ENCODE peak calls at places on chromosomes 7 and 10, in four cellular contexts. One of them, this sample, is unnamed.

GRCh38 chr10:77253037-77253436 is 384.6 kb downstream of the KCNMA1 start:
- DNase-seq in AG04449: no peak
- DNase-seq in esophagus squamous epithelium: no peak
- DNase-seq in IMR-90: no peak
- DNase-seq in this sample: no peak

GRCh38 chr10:79628988-79629954 is 18.5 kb downstream of the SFTPA1 start:
- DNase-seq in AG04449: no peak
- DNase-seq in esophagus squamous epithelium: no peak
- DNase-seq in IMR-90: no peak
- DNase-seq in this sample: no peak

GRCh38 chr7:118844748-118845147 is 620.2 kb downstream of the ANKRD7 start:
- DNase-seq in AG04449: no peak
- DNase-seq in esophagus squamous epithelium: no peak
- DNase-seq in IMR-90: no peak
- DNase-seq in this sample: no peak

GRCh38 chr7:3943265-3943664 is 642.2 kb downstream of the SDK1 start:
- DNase-seq in AG04449: no peak
- DNase-seq in esophagus squamous epithelium: no peak
- DNase-seq in IMR-90: no peak
- DNase-seq in this sample: no peak

GRCh38 chr10:132458595-132459251 is 61.7 kb downstream of the PWWP2B start:
- DNase-seq in AG04449: no peak
- DNase-seq in esophagus squamous epithelium: no peak
- DNase-seq in IMR-90: no peak
- DNase-seq in this sample: peak

GRCh38 chr10:99711129-99711719 is 20.7 kb downstream of the COX15 start:
- DNase-seq in AG04449: no peak
- DNase-seq in esophagus squamous epithelium: no peak
- DNase-seq in IMR-90: peak
- DNase-seq in this sample: peak

GRCh38 chr7:73978681-73979563 is 49.1 kb upstream of the ELN start:
- DNase-seq in AG04449: no peak
- DNase-seq in esophagus squamous epithelium: no peak
- DNase-seq in IMR-90: no peak
- DNase-seq in this sample: peak

GRCh38 chr10:119190353-119190752 is 11.7 kb upstream of the PRDX3 start:
- DNase-seq in AG04449: peak
- DNase-seq in esophagus squamous epithelium: no peak
- DNase-seq in IMR-90: peak
- DNase-seq in this sample: no peak

GRCh38 chr10:13978844-13979227 is 351.9 kb downstream of the FRMD4A start:
- DNase-seq in AG04449: no peak
- DNase-seq in esophagus squamous epithelium: no peak
- DNase-seq in IMR-90: no peak
- DNase-seq in this sample: no peak

GRCh38 chr10:28897617-28898464 is 220.5 kb downstream of the BAMBI start:
- DNase-seq in AG04449: no peak
- DNase-seq in esophagus squamous epithelium: no peak
- DNase-seq in IMR-90: no peak
- DNase-seq in this sample: no peak

GRCh38 chr10:17200885-17201164 is 647 bp downstream of the TRDMT1 start:
- DNase-seq in AG04449: no peak
- DNase-seq in esophagus squamous epithelium: no peak
- DNase-seq in IMR-90: peak
- DNase-seq in this sample: peak

GRCh38 chr10:15897282-15897681 is 37.0 kb upstream of the MINDY3 start:
- DNase-seq in AG04449: no peak
- DNase-seq in esophagus squamous epithelium: no peak
- DNase-seq in IMR-90: peak
- DNase-seq in this sample: no peak

GRCh38 chr7:41882745-41883527 is 180.0 kb upstream of the INHBA start:
- DNase-seq in AG04449: no peak
- DNase-seq in esophagus squamous epithelium: no peak
- DNase-seq in IMR-90: no peak
- DNase-seq in this sample: peak

GRCh38 chr10:80501381-80501912 is 36.3 kb upstream of the SH2D4B start:
- DNase-seq in AG04449: no peak
- DNase-seq in esophagus squamous epithelium: no peak
- DNase-seq in IMR-90: no peak
- DNase-seq in this sample: no peak

GRCh38 chr10:113438660-113439059 is 114.2 kb upstream of the HABP2 start:
- DNase-seq in AG04449: no peak
- DNase-seq in esophagus squamous epithelium: no peak
- DNase-seq in IMR-90: peak
- DNase-seq in this sample: no peak

GRCh38 chr7:155545348-155545747 is 1.0 kb downstream of the CNPY1 start:
- DNase-seq in AG04449: no peak
- DNase-seq in esophagus squamous epithelium: no peak
- DNase-seq in IMR-90: no peak
- DNase-seq in this sample: no peak
- TF ChIP-seq CTCF in AG04449: no peak
- TF ChIP-seq CTCF in esophagus squamous epithelium: peak
- TF ChIP-seq CTCF in IMR-90: peak
- TF ChIP-seq CTCF in this sample: no peak

GRCh38 chr7:139417478-139417877 is 57.8 kb downstream of the LUC7L2 start:
- DNase-seq in AG04449: no peak
- DNase-seq in esophagus squamous epithelium: no peak
- DNase-seq in IMR-90: no peak
- DNase-seq in this sample: no peak
- TF ChIP-seq CTCF in AG04449: no peak
- TF ChIP-seq CTCF in esophagus squamous epithelium: no peak
- TF ChIP-seq CTCF in IMR-90: no peak
- TF ChIP-seq CTCF in this sample: no peak

GRCh38 chr7:96224682-96225081 is 97.2 kb downstream of the SLC25A13 start:
- DNase-seq in AG04449: no peak
- DNase-seq in esophagus squamous epithelium: no peak
- DNase-seq in IMR-90: no peak
- DNase-seq in this sample: peak
- TF ChIP-seq CTCF in AG04449: no peak
- TF ChIP-seq CTCF in esophagus squamous epithelium: no peak
- TF ChIP-seq CTCF in IMR-90: no peak
- TF ChIP-seq CTCF in this sample: no peak

DNA sequence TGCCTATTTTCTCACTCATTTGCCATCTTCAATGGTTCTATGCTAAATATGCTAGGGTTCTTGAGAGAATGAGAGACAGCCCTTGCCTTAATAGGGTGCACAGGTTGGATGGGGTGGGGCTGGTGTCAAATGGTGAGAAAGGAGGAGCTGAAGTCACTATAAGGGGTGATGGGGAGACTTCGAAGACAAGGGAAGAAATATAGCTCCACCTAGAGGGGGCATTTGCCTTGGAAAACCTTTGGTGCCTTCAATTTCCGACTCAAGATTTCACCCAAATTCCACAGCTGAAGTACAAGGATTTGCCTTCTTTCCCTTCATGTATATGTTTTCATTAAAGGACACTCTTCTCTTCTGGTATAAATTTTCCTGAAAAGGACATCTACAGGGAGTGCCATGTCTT is 5.6 kb downstream of the PTN start:
- DNase-seq in AG04449: no peak
- DNase-seq in esophagus squamous epithelium: no peak
- DNase-seq in IMR-90: no peak
- DNase-seq in this sample: no peak
- TF ChIP-seq CTCF in AG04449: no peak
- TF ChIP-seq CTCF in esophagus squamous epithelium: peak
- TF ChIP-seq CTCF in IMR-90: peak
- TF ChIP-seq CTCF in this sample: no peak

GRCh38 chr7:91880413-91881241 is at the start of gene MTERF1:
- DNase-seq in AG04449: peak
- DNase-seq in esophagus squamous epithelium: peak
- DNase-seq in IMR-90: peak
- DNase-seq in this sample: peak
- TF ChIP-seq CTCF in AG04449: peak
- TF ChIP-seq CTCF in esophagus squamous epithelium: peak
- TF ChIP-seq CTCF in IMR-90: peak
- TF ChIP-seq CTCF in this sample: peak

DNA sequence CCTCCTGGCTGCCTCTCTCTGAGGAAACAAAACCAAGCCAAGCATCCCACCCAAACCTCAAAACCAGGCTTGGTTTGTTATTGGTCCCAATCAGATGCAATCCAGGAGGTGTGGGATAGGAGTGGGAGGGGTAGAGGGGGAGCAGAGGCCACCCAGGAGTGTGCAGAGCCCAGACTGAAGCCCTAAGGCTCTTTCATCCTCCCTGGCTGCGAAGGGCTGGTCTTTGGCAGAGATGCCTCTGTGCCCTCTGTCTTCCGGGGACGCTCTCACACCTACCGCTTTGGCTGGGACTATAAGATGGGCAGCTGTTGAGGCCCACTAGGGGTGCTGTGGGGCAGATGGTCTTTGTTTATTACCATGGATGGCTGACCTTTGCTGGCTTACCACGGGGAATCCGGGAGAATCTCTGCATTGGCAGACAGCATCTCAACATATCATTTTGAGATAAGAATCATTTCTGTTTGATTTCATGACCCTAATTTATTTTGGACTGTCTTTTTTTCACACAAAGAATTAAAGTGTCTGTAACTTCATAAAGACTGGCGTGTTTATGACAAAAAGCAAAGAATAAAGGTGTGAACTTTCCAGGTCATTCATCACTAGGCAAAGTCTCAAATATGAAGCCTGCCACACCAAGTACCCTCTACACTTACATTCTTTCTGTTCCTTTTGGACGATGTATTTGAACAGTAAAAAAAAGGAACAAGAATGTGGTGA is 6.5 kb upstream of the DENND2A start:
- DNase-seq in AG04449: no peak
- DNase-seq in esophagus squamous epithelium: no peak
- DNase-seq in IMR-90: peak
- DNase-seq in this sample: peak
- TF ChIP-seq CTCF in AG04449: peak
- TF ChIP-seq CTCF in esophagus squamous epithelium: peak
- TF ChIP-seq CTCF in IMR-90: peak
- TF ChIP-seq CTCF in this sample: peak

GRCh38 chr7:7103343-7104313 is 78.7 kb upstream of the C1GALT1 start:
- DNase-seq in AG04449: peak
- DNase-seq in esophagus squamous epithelium: no peak
- DNase-seq in IMR-90: peak
- DNase-seq in this sample: peak
- TF ChIP-seq CTCF in AG04449: peak
- TF ChIP-seq CTCF in esophagus squamous epithelium: peak
- TF ChIP-seq CTCF in IMR-90: peak
- TF ChIP-seq CTCF in this sample: peak

DNA sequence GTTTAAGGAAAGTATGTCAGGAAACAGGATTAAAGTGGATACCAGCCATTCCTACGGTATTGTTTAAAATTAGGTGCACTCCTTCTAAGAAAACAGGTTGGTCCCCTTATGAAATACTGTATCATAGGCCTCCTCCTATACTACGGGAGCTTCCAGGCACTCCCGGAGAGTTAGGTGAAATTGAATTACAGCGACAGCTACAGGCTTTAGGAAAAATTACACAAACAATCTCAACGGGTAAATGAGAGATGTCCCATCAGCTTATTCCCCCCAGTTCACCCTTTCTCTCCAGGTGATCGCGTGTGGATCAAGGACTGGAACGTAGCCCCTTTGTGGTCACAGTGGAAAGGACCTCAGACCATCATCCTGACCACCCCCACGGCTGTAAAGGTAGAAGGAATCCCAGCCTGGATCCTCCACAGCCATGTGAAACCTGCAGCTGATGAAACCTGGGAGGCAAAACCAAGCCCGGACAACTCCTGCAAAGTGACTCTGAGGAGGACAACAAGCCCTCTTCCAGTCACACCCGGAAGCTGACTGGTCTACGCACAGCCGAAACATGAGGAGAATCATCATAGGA is 25.1 kb upstream of the GHITM start:
- DNase-seq in AG04449: no peak
- DNase-seq in esophagus squamous epithelium: no peak
- DNase-seq in IMR-90: no peak
- DNase-seq in this sample: no peak
- TF ChIP-seq CTCF in AG04449: no peak
- TF ChIP-seq CTCF in esophagus squamous epithelium: peak
- TF ChIP-seq CTCF in IMR-90: peak
- TF ChIP-seq CTCF in this sample: no peak